ENCODE peak calls at places on chromosomes 5 and 9, in four cellular contexts. A is DMS153; X is NCI-H1694 treated with DMSO at 0.1 percent for 48 hours; E is naive thymus-derived CD8-positive, alpha-beta T cell. H is an unnamed sample.

GRCh38 chr5:56206126-56206525 is 27.0 kb downstream of the ANKRD55 start:
- DNase-seq in A (no peak), X (no peak), E (no peak), H (no peak)

GRCh38 chr9:123960366-123960765 is 30.4 kb upstream of the DENND1A start:
- DNase-seq in A (no peak), X (no peak), E (no peak), H (no peak)

GRCh38 chr9:128361981-128362646 is 9.1 kb upstream of the URM1 start:
- DNase-seq in A (peak), X (peak), E (peak), H (peak)

GRCh38 chr9:111959960-111960359 is 63.3 kb downstream of the UGCG start:
- DNase-seq in A (no peak), X (no peak), E (no peak), H (no peak)

GRCh38 chr5:177132504-177133118 is 962 bp upstream of the NSD1 start:
- DNase-seq in A (no peak), X (no peak), E (no peak), H (no peak)

GRCh38 chr5:138903113-138903789 is 28.1 kb upstream of the LRRTM2 start:
- DNase-seq in A (no peak), X (no peak), E (no peak), H (no peak)

GRCh38 chr9:69667306-69667705 is 4.9 kb downstream of the APBA1 start:
- DNase-seq in A (no peak), X (no peak), E (no peak), H (no peak)

GRCh38 chr9:70983723-70984280 is 137.6 kb downstream of the TRPM3 start:
- DNase-seq in A (no peak), X (no peak), E (no peak), H (no peak)

GRCh38 chr5:14627270-14627669 is 37.2 kb upstream of the OTULIN start:
- DNase-seq in A (no peak), X (no peak), E (no peak), H (no peak)

GRCh38 chr5:65070026-65070425 is 301.3 kb downstream of the CWC27 start:
- DNase-seq in A (no peak), X (no peak), E (no peak), H (no peak)

GRCh38 chr5:33036128-33036527 is 325.0 kb downstream of the NPR3 start:
- DNase-seq in A (no peak), X (no peak), E (no peak), H (no peak)

GRCh38 chr5:145587308-145588071 is 247.7 kb downstream of the PRELID2 start:
- DNase-seq in A (no peak), X (no peak), E (no peak), H (no peak)

GRCh38 chr5:146647656-146648199 is 131.7 kb upstream of the GPR151 start:
- DNase-seq in A (peak), X (peak), E (no peak), H (no peak)

GRCh38 chr5:17743580-17744435 is 109.5 kb downstream of the TAF11L14 start:
- DNase-seq in A (no peak), X (no peak), E (no peak), H (no peak)

GRCh38 chr9:104858846-104859245 is 69.1 kb downstream of the ABCA1 start:
- DNase-seq in A (no peak), X (no peak), E (no peak), H (no peak)

GRCh38 chr9:76218868-76219462 is 175.3 kb downstream of the RFK start:
- DNase-seq in A (no peak), X (no peak), E (no peak), H (no peak)